ENCODE peak calls at places on chromosomes 12 and 14, in six cellular contexts. Y is cardiac fibroblast, M is body of pancreas, I is NCI-H1417 treated with DMSO at 0.1 percent for 48 hours, C is stromal cell of bone marrow, R is EL. K is an unnamed sample.

GRCh38 chr14:28767851-28768548 is 1.4 kb downstream of the FOXG1 start:
- DNase-seq in C (no peak), R (no peak), M (no peak), I (no peak), Y (no peak), K (no peak)

GRCh38 chr12:109625131-109625559 is 51.6 kb downstream of the MVK start:
- DNase-seq in M (peak), I (no peak), C (peak), R (peak), Y (peak), K (peak)

GRCh38 chr12:93813972-93814821 is 137.0 kb downstream of the CRADD start:
- DNase-seq in M (peak), C (peak), R (no peak), Y (peak), I (no peak), K (peak)

GRCh38 chr14:23351681-23352505 is 794 bp downstream of the SLC22A17 start:
- DNase-seq in C (no peak), R (peak), I (no peak), Y (no peak), M (no peak), K (peak)

GRCh38 chr12:85866929-85867776 is 6.9 kb upstream of the NTS start:
- DNase-seq in M (peak), R (peak), I (peak), Y (peak), C (peak), K (no peak)

GRCh38 chr12:5984873-5985272 is 39.8 kb upstream of the ANO2 start:
- DNase-seq in M (no peak), Y (no peak), I (no peak), C (no peak), R (no peak), K (no peak)

GRCh38 chr14:59176764-59177163 is 11.7 kb upstream of the DAAM1 start:
- DNase-seq in C (peak), R (no peak), Y (no peak), M (no peak), I (no peak), K (no peak)

GRCh38 chr14:88269816-88270416 is 53.2 kb downstream of the KCNK10 start:
- DNase-seq in C (no peak), R (no peak), Y (no peak), I (no peak), M (peak), K (no peak)

GRCh38 chr14:59511916-59512530 is 27.7 kb downstream of the JKAMP start:
- DNase-seq in Y (peak), R (no peak), M (no peak), C (no peak), I (no peak), K (no peak)

GRCh38 chr12:64102339-64102738 is 119.8 kb downstream of the KICS2 start:
- DNase-seq in R (peak), C (peak), Y (peak), M (no peak), I (no peak), K (no peak)

GRCh38 chr12:6438345-6438744 is 6.4 kb upstream of the CD27 start:
- DNase-seq in Y (no peak), C (no peak), R (no peak), I (no peak), M (no peak), K (no peak)

GRCh38 chr12:130041983-130042812 is 120.1 kb upstream of the FZD10 start:
- DNase-seq in R (no peak), C (no peak), M (peak), I (no peak), Y (no peak), K (peak)

GRCh38 chr14:61222388-61222787 is 58.8 kb downstream of the TMEM30B start:
- DNase-seq in R (no peak), C (peak), Y (peak), M (no peak), I (no peak), K (no peak)